ENCODE peak calls at places on chromosome 5, in five cellular contexts. A, V, X, J and D are unnamed samples.

GRCh38 chr5:31664566-31664965 is 25.6 kb downstream of the PDZD2 start:
- DNase-seq in A (no peak), V (peak; percentile 41), X (no peak), J (no peak), D (no peak)

GRCh38 chr5:157915638-157916037 is 56.7 kb upstream of the CLINT1 start:
- DNase-seq in A (peak; percentile 34), V (peak; percentile 9), X (peak; percentile 97), J (no peak), D (peak; percentile 43)

GRCh38 chr5:136157514-136157913 is 24.9 kb downstream of the SMAD5 start:
- DNase-seq in A (no peak), V (no peak), X (no peak), J (no peak), D (no peak)

GRCh38 chr5:82662340-82662739 is 384.2 kb upstream of the RPS23 start:
- DNase-seq in A (no peak), V (no peak), X (no peak), J (no peak), D (no peak)

GRCh38 chr5:78899922-78900362 is 85.2 kb downstream of the ARSB start:
- DNase-seq in A (no peak), V (peak; percentile 44), X (peak; percentile 67), J (no peak), D (no peak)

GRCh38 chr5:133741396-133741795 is 129.1 kb upstream of the FSTL4 start:
- DNase-seq in A (no peak), V (no peak), X (no peak), J (no peak), D (no peak)

GRCh38 chr5:15748266-15748665 is 248.3 kb downstream of the FBXL7 start:
- DNase-seq in A (no peak), V (peak; percentile 1), X (no peak), J (no peak), D (no peak)

GRCh38 chr5:14161825-14162556 is 18.8 kb downstream of the TRIO start:
- DNase-seq in A (no peak), V (no peak), X (no peak), J (no peak), D (no peak)

GRCh38 chr5:167573274-167574127 is 717.9 kb upstream of the WWC1 start:
- DNase-seq in A (no peak), V (peak; percentile 63), X (no peak), J (peak; percentile 1), D (no peak)

GRCh38 chr5:157485811-157486739 is 26.1 kb downstream of the NIPAL4 start:
- DNase-seq in A (no peak), V (no peak), X (no peak), J (no peak), D (no peak)

GRCh38 chr5:135996611-135997010 is 32.2 kb upstream of the TGFBI start:
- DNase-seq in A (no peak), V (no peak), X (no peak), J (no peak), D (no peak)

GRCh38 chr5:173881811-173882575 is 6.2 kb upstream of the CPEB4 start:
- DNase-seq in A (no peak), V (peak; percentile 56), X (no peak), J (no peak), D (no peak)

GRCh38 chr5:150116667-150117395 is 30.5 kb upstream of the CSF1R start:
- DNase-seq in A (peak; percentile 12), V (peak; percentile 48), X (no peak), J (no peak), D (no peak)

GRCh38 chr5:101045689-101046088 is 142.6 kb upstream of the ST8SIA4 start:
- DNase-seq in A (no peak), V (no peak), X (no peak), J (no peak), D (no peak)

GRCh38 chr5:54881286-54882005 is 103.9 kb downstream of the ESM1 start:
- DNase-seq in A (no peak), V (peak; percentile 87), X (no peak), J (no peak), D (no peak)

GRCh38 chr5:134070979-134071849 is 43.3 kb upstream of the TCF7 start:
- DNase-seq in A (no peak), V (no peak), X (peak; percentile 54), J (no peak), D (no peak)

GRCh38 chr5:36378551-36378950 is 76.8 kb upstream of the RANBP3L start:
- DNase-seq in A (no peak), V (peak; percentile 87), X (no peak), J (no peak), D (no peak)

GRCh38 chr5:345404-346195 is 24.1 kb downstream of the AHRR start:
- DNase-seq in A (no peak), V (no peak), X (no peak), J (no peak), D (no peak)

GRCh38 chr5:34051374-34051980 is 8.5 kb upstream of the C1QTNF3 start:
- DNase-seq in A (no peak), V (no peak), X (no peak), J (no peak), D (no peak)

GRCh38 chr5:139748505-139748826 is 47.1 kb upstream of the PSD2 start:
- DNase-seq in A (no peak), V (no peak), X (no peak), J (no peak), D (no peak)

GRCh38 chr5:139745800-139746690 is 49.6 kb upstream of the PSD2 start:
- DNase-seq in A (peak; percentile 38), V (peak; percentile 43), X (peak; percentile 65), J (no peak), D (peak; percentile 48)

GRCh38 chr5:139745121-139745799 is 50.3 kb upstream of the PSD2 start:
- DNase-seq in A (peak; percentile 22), V (peak; percentile 48), X (peak; percentile 32), J (no peak), D (peak; percentile 74)

GRCh38 chr5:139747583-139748504 is 47.8 kb upstream of the PSD2 start:
- DNase-seq in A (no peak), V (no peak), X (peak; percentile 59), J (no peak), D (peak; percentile 41)

DNA sequence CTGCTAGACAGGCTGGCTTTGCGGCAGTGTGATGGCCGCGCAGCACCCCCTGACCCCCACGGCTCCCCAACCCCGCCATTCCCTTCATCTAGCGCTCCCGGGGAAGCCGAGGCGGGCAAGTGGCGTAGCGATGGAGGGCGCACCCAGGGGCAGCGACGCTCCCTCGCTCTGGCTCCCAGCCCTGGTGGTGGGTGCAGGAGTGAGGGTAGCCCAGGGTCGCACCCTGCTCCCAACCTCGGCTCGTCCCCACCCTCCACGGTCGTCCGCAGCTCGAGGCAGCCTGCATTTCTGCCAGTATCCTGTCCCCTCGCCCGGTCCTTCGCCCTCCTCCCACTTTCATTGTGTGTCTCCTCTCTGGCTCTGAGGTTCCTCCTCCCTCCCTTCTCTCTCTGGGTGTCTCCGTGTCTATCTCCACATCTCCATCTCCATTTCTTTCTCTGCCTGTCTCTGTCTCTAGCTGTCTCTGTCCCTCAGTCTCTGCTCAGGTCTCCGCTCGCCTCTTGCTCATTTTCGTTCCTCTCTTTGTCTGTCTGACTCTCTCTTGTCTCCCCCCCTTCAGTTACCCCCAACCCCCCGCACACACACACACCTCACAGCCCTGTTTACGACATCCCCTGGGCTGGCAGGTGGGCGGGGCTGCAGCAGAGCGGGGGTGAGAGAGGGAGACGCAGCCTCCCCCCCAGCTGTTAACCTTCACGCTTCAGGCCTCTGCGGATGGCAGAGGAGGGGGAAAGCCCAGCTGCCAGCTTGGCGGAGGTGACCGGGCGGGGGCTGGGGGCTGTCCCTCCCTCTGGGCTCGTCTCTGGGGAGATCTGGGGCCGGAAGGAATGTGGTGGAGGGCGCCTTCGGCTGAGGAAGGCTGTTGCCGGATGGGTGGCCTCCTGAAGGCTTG is 48.7 kb upstream of the PSD2 start:
- DNase-seq in A (no peak), V (no peak), X (no peak), J (no peak), D (no peak)
- H3K27ac ChIP-seq in A (peak overlapping the region; percentile 76), V (no peak overlapping the region), X (no peak overlapping the region), J (no peak overlapping the region), D (no peak overlapping the region)

DNA sequence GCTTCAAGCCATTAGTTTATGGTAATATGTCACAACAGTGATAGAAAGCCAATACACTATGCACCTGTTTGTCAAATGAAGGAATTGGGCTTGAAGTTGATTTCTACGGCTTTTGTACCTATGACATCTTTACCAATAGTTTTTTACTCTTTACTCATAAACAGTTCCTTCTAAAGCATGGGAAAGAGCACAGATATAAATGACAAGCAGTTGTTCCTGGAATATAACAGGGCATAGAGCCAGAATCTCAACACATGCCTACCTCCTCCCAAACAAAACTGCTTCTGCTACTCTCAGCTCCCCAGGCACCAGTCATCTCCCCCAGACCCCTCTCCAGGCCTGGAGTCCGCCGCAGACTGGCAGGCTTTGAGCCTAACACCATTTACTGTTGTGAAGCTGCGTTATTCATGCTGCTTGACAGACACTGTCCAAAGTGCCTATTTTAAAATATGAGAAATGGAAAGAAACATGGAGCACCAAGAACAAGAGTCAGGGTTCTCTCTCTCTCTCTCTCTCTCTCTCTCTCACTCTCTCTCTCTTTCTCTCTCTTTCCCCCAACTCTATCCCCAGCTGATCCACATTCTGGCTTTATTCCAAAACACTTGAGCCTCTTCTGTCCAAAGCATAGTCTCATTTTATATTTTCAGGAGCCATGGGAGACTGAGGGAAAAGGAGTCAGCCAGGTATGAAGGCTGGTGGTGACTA is 111.6 kb downstream of the ADRB2 start:
- DNase-seq in A (no peak), V (no peak), X (no peak), J (no peak), D (no peak)
- H3K9me3 ChIP-seq in A (no peaks in the 10 kb centered on the region), V (no peaks in the 10 kb centered on the region), X (no peaks in the 10 kb centered on the region), J (no peaks in the 10 kb centered on the region), D (no peaks in the 10 kb centered on the region)

GRCh38 chr5:95858023-95858461 is 35.5 kb upstream of the GLRX start:
- DNase-seq in A (peak; percentile 28), V (peak; percentile 9), X (peak; percentile 34), J (peak; percentile 77), D (peak; percentile 48)

GRCh38 chr5:95858661-95859326 is 36.3 kb upstream of the GLRX start:
- DNase-seq in A (peak; percentile 75), V (peak; percentile 97), X (peak; percentile 86), J (peak; percentile 98), D (peak; percentile 96)

GRCh38 chr5:95861221-95861857 is 38.8 kb upstream of the GLRX start:
- DNase-seq in A (peak; percentile 65), V (peak; percentile 88), X (peak; percentile 75), J (peak; percentile 97), D (peak; percentile 50)

GRCh38 chr5:95857185-95857945 is 34.8 kb upstream of the GLRX start:
- DNase-seq in A (peak; percentile 77), V (no peak), X (peak; percentile 79), J (peak; percentile 58), D (peak; percentile 31)

GRCh38 chr5:95859327-95860060 is 37.0 kb upstream of the GLRX start:
- DNase-seq in A (no peak), V (no peak), X (peak; percentile 43), J (peak; percentile 87), D (no peak)
- H3K27ac ChIP-seq in A (peak overlapping the region; percentile 80), V (peak overlapping the region; percentile 93), X (peak overlapping the region; percentile 73), J (peak overlapping the region; percentile 100), D (peak overlapping the region; percentile 97)

DNA sequence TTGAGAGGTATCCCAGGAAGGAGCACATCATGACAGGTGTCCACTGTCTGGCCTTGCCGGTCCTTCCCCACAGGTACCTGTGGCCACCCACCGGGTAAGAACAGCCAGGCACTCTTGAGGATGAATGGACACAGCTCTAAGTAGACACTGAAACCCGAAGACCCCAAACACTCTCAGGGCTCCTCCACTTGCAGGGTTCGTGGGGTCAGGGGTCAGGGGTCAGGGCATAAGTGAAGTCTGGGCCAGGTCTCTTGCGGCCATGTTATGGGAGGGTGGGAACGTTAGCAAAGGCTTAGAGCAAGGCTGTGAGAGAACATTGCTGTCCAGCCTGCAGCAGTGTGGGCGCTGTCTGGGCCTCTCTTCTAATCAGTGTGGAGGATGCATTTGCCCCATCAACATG is 40.0 kb downstream of the MAPK9 start:
- DNase-seq in A (no peak), V (no peak), X (no peak), J (no peak), D (no peak)
- H3K9me3 ChIP-seq in A (peaks cover 98% of the 10 kb centered on the region), V (peaks cover 78% of the 10 kb centered on the region), X (no peaks in the 10 kb centered on the region), J (peaks cover 86% of the 10 kb centered on the region), D (peaks cover 77% of the 10 kb centered on the region)

GRCh38 chr5:62326702-62327101 is 20.7 kb downstream of the KIF2A start:
- DNase-seq in A (no peak), V (no peak), X (no peak), J (no peak), D (no peak)
- H3K27ac ChIP-seq in A (no peak overlapping the region), V (no peak overlapping the region), X (no peak overlapping the region), J (no peak overlapping the region), D (no peak overlapping the region)